ENCODE peak calls at places on chromosomes 2 and 18, in seven cellular contexts. Q, Z, P, E, I, U and A are unnamed samples.

GRCh38 chr2:157592983-157593382 is 35.7 kb downstream of the ACVR1C start:
- DNase-seq in Q (no peak), I (peak; percentile 21), E (no peak), Z (no peak), U (no peak), P (peak; percentile 10), A (no peak)

GRCh38 chr2:175036582-175037018 is 31.4 kb upstream of the CHN1 start:
- DNase-seq in E (no peak), U (no peak), Q (peak; percentile 79), Z (peak; percentile 15), I (peak; percentile 43), P (peak; percentile 41), A (peak; percentile 58)

GRCh38 chr2:165467921-165468320 is 1.6 kb upstream of the CSRNP3 start:
- DNase-seq in Q (no peak), I (no peak), E (no peak), Z (no peak), P (no peak), U (no peak), A (no peak)

GRCh38 chr2:99150691-99151090 is 4.1 kb downstream of the TSGA10 start:
- DNase-seq in Z (no peak), U (no peak), Q (no peak), E (no peak), P (no peak), I (peak; percentile 11), A (no peak)

GRCh38 chr2:13968811-13969210 is 663.7 kb upstream of the LRATD1 start:
- DNase-seq in P (no peak), Z (no peak), Q (peak; percentile 82), E (no peak), U (no peak), I (no peak), A (no peak)

GRCh38 chr2:25400576-25401241 is 59.0 kb upstream of the DNMT3A start:
- DNase-seq in I (no peak), Q (no peak), U (no peak), Z (no peak), P (no peak), E (no peak), A (no peak)

GRCh38 chr2:216692636-216693413 is 2.5 kb downstream of the IGFBP5 start:
- DNase-seq in I (peak; percentile 50), P (peak; percentile 56), Z (no peak), E (peak; percentile 48), U (peak; percentile 68), Q (peak; percentile 72), A (peak; percentile 27)

GRCh38 chr2:63849381-63850203 is 7.9 kb downstream of the UGP2 start:
- DNase-seq in U (no peak), Z (no peak), E (no peak), P (no peak), Q (no peak), I (peak; percentile 42), A (no peak)

GRCh38 chr2:133045787-133046186 is 375.8 kb upstream of the LYPD1 start:
- DNase-seq in P (peak; percentile 22), E (no peak), Z (no peak), U (no peak), Q (no peak), I (no peak), A (no peak)

GRCh38 chr2:236040600-236041328 is 127.4 kb downstream of the GBX2 start:
- DNase-seq in E (no peak), Q (no peak), Z (no peak), I (no peak), P (no peak), U (no peak), A (no peak)

GRCh38 chr18:58403799-58404455 is 225.0 kb downstream of the ALPK2 start:
- DNase-seq in E (no peak), Q (no peak), Z (no peak), U (no peak), I (no peak), P (no peak), A (no peak)
- H3K27ac ChIP-seq in E (no peak overlapping the region), Q (no peak overlapping the region), Z (no peak overlapping the region), U (no peak overlapping the region), I (peak overlapping the region; percentile 67), P (peak overlapping the region; percentile 66), A (no peak overlapping the region)

DNA sequence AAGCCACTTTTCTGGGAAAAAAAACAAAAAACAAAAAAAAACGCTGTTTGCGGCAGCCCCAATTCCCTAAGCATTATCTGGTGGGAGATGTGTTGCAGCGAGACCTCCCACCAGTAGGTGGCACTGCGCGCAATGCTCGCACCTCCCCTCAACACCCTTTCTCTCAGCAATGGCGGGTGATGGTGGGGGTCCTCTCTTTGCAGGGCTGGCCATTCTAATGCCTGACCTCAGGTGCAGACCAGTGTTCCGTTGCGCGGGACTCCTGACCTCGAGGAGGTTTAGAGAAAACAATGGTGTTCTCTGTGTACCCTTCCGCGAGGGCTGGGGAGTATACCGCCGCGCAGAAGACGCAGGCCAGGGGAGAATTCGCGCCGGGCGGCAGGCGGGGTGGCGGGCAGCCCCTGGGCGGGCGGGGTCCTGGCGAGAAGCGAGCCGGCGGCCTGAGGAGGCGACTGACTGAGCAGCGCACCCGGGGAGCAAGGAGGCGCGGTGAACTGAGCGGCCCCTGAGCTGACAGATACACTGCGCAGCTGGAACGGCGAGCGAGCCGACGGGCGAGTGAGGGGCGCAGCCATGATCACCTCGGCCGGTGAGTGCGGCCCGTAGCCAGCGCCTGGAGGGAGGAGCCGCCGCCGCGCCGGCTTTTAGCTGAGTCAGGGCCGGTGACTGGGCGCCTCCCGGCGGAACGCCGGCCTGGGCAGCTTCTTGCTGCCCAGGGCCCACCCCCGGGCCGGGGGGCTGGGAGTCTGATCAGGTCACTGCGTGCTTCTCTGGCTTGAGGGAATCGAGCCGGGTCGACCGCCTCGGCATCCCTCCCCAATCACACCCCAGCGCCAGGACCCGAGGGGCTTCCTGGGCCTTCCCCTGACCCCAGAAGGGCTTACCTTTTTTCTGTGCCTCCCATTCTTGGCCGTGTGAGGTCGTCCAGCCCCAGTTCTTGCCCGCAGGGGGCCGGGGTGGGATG is at the start of gene PSMD1:
- DNase-seq in E (peak; percentile 90), U (peak; percentile 87), Q (peak; percentile 89), P (peak; percentile 95), I (peak; percentile 97), Z (peak; percentile 82), A (peak; percentile 91)
- H3K4me1 ChIP-seq in E (peaks cover 29% of the 10 kb centered on the region), U (peaks cover 15% of the 10 kb centered on the region), Q (peaks cover 27% of the 10 kb centered on the region), P (peaks cover 33% of the 10 kb centered on the region), I (peaks cover 13% of the 10 kb centered on the region), Z (peaks cover 38% of the 10 kb centered on the region), A (peaks cover 15% of the 10 kb centered on the region)

GRCh38 chr2:118241128-118241527 is 152.9 kb downstream of the INSIG2 start:
- DNase-seq in I (no peak), E (no peak), Z (no peak), P (no peak), U (no peak), Q (no peak), A (no peak)

GRCh38 chr2:118244686-118245085 is 156.4 kb downstream of the INSIG2 start:
- DNase-seq in I (no peak), U (no peak), Q (no peak), Z (no peak), E (no peak), P (no peak), A (no peak)

GRCh38 chr2:118239284-118239683 is 151.0 kb downstream of the INSIG2 start:
- DNase-seq in E (no peak), U (no peak), Z (no peak), Q (no peak), P (no peak), I (no peak), A (no peak)

GRCh38 chr2:118240276-118240675 is 152.0 kb downstream of the INSIG2 start:
- DNase-seq in P (no peak), Q (no peak), Z (no peak), I (no peak), E (no peak), U (no peak), A (no peak)

DNA sequence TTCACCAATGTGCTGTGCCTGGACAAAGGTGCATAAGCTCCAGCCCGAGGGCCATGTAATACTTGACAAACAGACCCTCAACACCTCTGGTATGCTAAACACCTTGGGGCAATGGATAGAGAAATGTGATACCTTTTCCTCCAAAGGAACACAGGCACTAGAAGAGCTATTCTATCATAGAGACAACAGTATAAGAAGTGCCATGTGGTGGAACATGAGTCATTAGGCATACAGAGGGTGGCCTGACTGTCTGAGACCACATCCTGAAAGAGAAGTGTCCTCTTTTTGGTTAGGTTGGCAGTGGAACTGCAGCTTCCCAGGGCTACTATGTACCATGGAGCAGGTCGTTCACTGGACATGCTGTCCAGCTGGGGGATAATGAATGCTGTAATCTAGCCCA is 153.9 kb downstream of the INSIG2 start:
- DNase-seq in I (no peak), P (no peak), E (no peak), Z (no peak), U (no peak), Q (no peak), A (no peak)
- H3K27ac ChIP-seq in I (no peak overlapping the region), P (no peak overlapping the region), E (no peak overlapping the region), Z (no peak overlapping the region), U (no peak overlapping the region), Q (no peak overlapping the region), A (no peak overlapping the region)

DNA sequence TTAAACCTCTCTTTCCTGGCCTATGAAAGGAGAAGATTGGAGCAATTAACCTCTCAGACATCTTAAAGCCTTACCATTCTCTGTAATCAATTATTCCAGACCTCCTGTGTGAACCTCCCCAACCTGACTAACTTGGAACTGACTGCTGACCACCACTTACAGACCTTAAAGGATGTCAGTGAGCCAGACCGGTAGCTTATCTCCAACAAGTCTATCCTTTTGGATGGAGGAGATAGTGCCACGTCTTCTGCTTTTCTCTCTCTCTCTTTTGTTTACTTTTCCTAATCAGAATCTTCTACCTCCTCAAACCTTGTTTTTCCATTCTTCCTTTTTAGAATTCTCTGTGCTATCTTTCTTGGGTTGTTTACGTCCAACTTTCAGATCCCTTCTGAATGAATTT is 57.2 kb downstream of the LRRTM1 start:
- DNase-seq in U (no peak), Q (no peak), I (no peak), P (no peak), Z (no peak), E (no peak), A (no peak)
- H3K4me1 ChIP-seq in U (no peaks in the 10 kb centered on the region), Q (no peaks in the 10 kb centered on the region), I (no peaks in the 10 kb centered on the region), P (no peaks in the 10 kb centered on the region), Z (no peaks in the 10 kb centered on the region), E (no peaks in the 10 kb centered on the region), A (no peaks in the 10 kb centered on the region)

DNA sequence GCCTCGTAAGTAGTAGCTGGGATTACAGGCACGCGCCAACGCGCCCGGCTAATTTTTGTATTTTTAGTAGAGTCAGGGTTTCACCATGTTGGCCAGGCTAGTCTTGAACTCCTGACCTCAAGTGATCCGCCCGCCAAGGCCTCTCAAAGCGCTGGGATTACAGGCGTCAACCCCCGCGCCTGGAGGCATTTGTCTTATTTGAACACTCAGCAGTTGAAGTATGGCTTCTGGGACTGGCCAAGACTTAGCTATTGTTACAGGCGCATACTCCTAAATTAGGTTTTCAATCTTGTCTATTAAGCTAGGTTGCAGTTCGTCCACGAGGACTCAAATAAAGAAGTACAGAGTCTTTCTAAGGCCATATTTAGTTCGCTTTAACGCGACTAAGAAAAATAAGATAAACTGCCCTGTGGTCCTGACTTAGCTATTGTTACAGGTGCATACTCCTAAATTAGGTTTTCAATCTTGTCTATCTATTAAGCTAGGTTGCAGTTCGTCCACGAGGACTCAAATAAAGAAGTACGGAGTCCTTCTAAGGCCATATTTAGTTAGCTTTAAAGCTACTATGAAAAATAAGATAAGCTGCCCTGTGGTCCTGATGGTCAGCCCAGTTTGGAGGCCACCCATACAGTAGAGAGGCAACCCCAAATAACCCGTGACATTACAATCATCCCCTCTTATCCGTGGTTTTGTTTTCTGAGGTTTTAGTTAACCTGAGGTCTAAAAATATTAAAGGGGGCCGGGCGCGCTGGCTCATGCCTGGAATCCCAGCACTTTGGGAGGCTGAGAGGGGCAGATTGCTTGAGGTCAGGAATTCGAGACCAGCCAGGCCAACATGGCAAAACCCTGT is 20.8 kb upstream of the MTA3 start:
- DNase-seq in E (no peak), U (no peak), I (no peak), Z (no peak), Q (no peak), P (no peak), A (no peak)
- H3K27ac ChIP-seq in E (no peak overlapping the region), U (no peak overlapping the region), I (no peak overlapping the region), Z (no peak overlapping the region), Q (no peak overlapping the region), P (no peak overlapping the region), A (no peak overlapping the region)

GRCh38 chr2:55989405-55989804 is 65.8 kb upstream of the EFEMP1 start:
- DNase-seq in Q (no peak), U (no peak), I (no peak), E (no peak), Z (no peak), P (no peak), A (no peak)
- H3K4me1 ChIP-seq in Q (peaks cover 12% of the 10 kb centered on the region), U (no peaks in the 10 kb centered on the region), I (no peaks in the 10 kb centered on the region), E (no peaks in the 10 kb centered on the region), Z (no peaks in the 10 kb centered on the region), P (peaks cover 22% of the 10 kb centered on the region), A (no peaks in the 10 kb centered on the region)